ENCODE peak calls at places on chromosomes 5 and 9, in six cellular contexts. M, L, F, C, D and R are unnamed samples.

GRCh38 chr5:81230429-81230828 is 2.7 kb upstream of the CKMT2 start:
- DNase-seq in M (no peak), L (no peak), D (no peak), F (no peak), C (no peak), R (no peak)

GRCh38 chr5:43193952-43194321 is 1.9 kb downstream of the NIM1K start:
- DNase-seq in D (no peak), F (no peak), M (no peak), C (no peak), L (no peak), R (no peak)

GRCh38 chr9:76618762-76619161 is 145.5 kb upstream of the PCA3 start:
- DNase-seq in C (no peak), F (no peak), D (no peak), M (no peak), L (no peak), R (no peak)

GRCh38 chr5:178564386-178564785 is 25.8 kb downstream of the COL23A1 start:
- DNase-seq in D (no peak), F (no peak), M (no peak), C (no peak), L (no peak), R (no peak)

GRCh38 chr5:143896471-143896870 is 84.5 kb downstream of the HMHB1 start:
- DNase-seq in M (no peak), D (no peak), F (no peak), C (no peak), L (no peak), R (no peak)

GRCh38 chr5:109049565-109049964 is 301.9 kb downstream of the FER start:
- DNase-seq in C (no peak), M (no peak), L (no peak), F (no peak), D (no peak), R (no peak)

GRCh38 chr9:112809351-112809848 is 58.8 kb downstream of the SNX30 start:
- DNase-seq in F (no peak), M (no peak), D (no peak), L (no peak), C (peak; percentile 98), R (no peak)

GRCh38 chr5:77847814-77848290 is 71.7 kb upstream of the TBCA start:
- DNase-seq in L (no peak), M (no peak), F (no peak), C (no peak), D (no peak), R (peak; percentile 74)

DNA sequence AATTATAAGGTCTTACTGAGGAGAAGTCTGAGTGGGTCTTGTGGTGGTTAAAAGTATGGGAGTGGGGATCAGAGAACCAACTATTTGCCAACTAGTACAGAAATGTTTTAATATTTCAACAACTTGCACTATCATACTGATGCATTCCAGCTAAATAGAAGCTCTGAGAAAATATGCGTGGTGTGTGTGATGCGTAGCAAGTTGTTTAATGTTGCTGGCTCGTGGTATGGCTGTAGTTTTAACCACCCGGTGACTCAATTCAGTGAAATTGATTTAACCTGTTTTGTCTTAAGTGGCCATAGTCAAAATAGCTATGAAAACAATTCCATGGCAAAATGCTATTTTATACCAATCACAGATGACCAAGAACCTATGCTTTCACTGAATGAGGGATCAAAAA is 176.5 kb upstream of the SLC24A2 start:
- DNase-seq in D (no peak), F (no peak), L (no peak), M (no peak), C (no peak), R (no peak)
- TF ChIP-seq ATF3 in D (no peak), F (no peak), L (no peak), M (no peak), C (no peak), R (no peak)

GRCh38 chr5:157827429-157827828 is 31.5 kb downstream of the CLINT1 start:
- DNase-seq in L (no peak), C (no peak), M (no peak), D (no peak), F (no peak), R (no peak)

GRCh38 chr5:157828031-157828948 is 30.7 kb downstream of the CLINT1 start:
- DNase-seq in L (no peak), F (no peak), C (no peak), M (no peak), D (no peak), R (no peak)

GRCh38 chr5:157823655-157824054 is 35.3 kb downstream of the CLINT1 start:
- DNase-seq in C (no peak), M (no peak), F (no peak), L (no peak), D (no peak), R (no peak)

GRCh38 chr5:157828949-157829639 is 29.9 kb downstream of the CLINT1 start:
- DNase-seq in D (peak; percentile 57), L (no peak), C (no peak), M (peak; percentile 39), F (no peak), R (peak; percentile 38)
- TF ChIP-seq ATF3 in D (no peak), L (no peak), C (no peak), M (no peak), F (no peak), R (no peak)

DNA sequence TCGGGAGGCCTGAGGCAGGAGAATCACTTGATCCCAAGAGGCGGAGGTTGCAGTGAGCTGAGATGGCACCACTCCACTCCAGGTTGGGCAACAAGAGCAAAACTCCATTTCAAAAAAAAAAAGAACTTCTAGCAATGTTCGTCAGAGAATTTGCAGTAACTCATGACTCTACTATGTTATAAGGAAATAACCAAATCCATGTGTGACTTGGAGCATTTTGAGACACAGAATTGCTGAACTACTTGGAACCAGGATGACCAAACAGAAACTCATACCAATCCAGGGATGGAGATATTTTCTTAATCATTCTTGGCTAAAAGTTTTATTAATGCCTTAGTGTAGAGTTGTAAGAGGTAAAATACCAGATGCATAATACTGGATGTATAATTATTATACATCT is 99.9 kb upstream of the BNC2 start:
- DNase-seq in F (no peak), D (no peak), L (no peak), M (no peak), C (no peak), R (no peak)
- TF ChIP-seq ATF3 in F (no peak), D (no peak), L (no peak), M (no peak), C (no peak), R (no peak)

GRCh38 chr5:181281077-181281983 is 20.4 kb upstream of the TRIM52 start:
- DNase-seq in D (peak; percentile 85), L (no peak), M (peak; percentile 83), C (no peak), F (peak; percentile 46), R (peak; percentile 79)
- TF ChIP-seq ATF3 in D (no peak), L (no peak), M (no peak), C (no peak), F (no peak), R (no peak)

DNA sequence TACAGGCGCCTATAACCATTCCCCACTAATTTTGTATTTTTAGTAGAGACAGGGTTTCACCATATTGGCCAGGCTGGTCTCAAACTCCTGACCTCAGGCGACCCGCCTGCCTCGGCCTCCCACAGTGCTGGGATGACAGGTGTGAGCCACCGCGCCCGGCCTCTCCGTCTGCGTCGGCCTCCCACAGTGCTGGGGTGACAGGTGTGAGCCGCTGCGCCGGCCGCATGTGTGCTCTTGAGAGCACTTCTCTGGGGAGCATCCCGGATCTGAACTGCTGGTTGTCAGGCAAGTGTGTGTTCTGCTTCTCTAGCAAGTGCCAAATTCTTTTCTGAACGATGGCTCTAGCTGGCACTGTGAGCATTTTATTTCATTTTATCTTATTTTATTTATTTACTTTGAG is 3.7 kb upstream of the ENTPD2 start:
- DNase-seq in M (no peak), F (no peak), L (no peak), D (no peak), C (no peak), R (no peak)
- TF ChIP-seq ATF3 in M (no peak), F (no peak), L (no peak), D (no peak), C (no peak), R (no peak)

DNA sequence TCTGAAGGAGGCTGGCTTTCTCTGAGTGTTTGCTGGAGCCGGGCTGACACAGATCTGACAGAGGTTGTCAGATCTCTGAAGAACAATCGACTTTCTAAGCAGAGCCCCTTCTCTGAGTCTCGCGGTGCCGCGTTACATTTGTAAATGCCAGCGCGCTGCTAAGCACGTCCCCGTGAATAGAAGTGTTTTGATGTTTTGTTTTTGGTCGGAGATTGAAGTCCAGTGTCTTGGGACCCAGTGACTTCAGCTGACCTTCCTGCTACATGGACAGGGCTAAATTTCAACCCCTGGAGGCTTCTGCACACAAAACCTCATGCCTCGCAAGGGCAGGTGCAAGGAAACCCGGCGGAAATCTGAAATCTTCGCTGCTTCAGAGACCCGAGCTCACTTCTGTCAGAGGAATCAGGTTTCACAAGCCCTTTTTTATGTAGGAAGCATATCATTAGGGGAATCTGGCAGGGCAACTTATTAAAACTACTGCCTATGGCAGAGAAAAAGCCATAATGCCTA is 27.2 kb downstream of the NEUROG1 start:
- DNase-seq in C (no peak), D (no peak), M (no peak), F (no peak), L (no peak), R (peak; percentile 40)
- TF ChIP-seq ATF3 in C (no peak), D (no peak), M (no peak), F (no peak), L (no peak), R (no peak)

DNA sequence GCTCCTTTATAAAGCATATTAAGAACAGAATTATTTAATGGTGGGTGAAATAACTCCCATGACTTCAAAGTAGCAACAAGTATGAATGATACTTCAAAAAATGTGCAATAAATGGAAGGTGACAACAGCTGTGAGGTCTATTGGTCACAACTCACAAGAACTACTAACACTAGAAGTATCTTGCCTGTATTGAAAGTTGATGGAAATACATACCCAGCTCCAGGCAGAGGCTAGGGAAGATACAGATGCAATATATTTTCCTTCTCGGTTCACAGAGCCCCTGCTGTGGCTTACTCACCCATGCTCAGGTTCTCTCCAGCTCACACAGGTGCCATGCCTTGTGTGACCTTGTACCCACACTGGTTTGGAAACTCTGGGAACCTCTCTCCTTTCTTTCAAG is 133.8 kb downstream of the LIFR start:
- DNase-seq in F (no peak), C (no peak), M (no peak), D (no peak), L (no peak), R (no peak)
- TF ChIP-seq ATF3 in F (no peak), C (no peak), M (no peak), D (no peak), L (no peak), R (no peak)

DNA sequence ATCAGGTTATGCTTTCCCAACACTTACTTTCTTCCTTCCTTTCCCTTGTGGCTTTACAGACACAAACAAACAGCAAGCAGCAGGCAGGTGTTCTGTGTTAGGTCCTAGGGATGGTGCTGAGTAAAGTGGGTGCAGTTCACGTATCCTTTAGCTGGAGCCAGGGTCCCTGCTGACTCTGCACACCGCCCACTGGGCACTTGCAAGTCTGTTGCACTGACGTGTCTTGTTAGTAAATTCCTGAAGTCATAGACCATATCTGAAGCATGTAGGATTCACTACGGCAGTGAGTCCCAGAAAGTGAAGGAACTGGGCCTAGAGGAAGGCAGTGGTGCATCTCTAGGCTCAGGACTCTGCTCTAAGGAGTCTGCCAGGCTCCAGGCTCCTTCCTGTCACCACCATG is 96.6 kb downstream of the DAPK1 start:
- DNase-seq in L (no peak), M (no peak), D (no peak), C (no peak), F (no peak), R (no peak)
- TF ChIP-seq ATF3 in L (no peak), M (no peak), D (no peak), C (no peak), F (no peak), R (no peak)

DNA sequence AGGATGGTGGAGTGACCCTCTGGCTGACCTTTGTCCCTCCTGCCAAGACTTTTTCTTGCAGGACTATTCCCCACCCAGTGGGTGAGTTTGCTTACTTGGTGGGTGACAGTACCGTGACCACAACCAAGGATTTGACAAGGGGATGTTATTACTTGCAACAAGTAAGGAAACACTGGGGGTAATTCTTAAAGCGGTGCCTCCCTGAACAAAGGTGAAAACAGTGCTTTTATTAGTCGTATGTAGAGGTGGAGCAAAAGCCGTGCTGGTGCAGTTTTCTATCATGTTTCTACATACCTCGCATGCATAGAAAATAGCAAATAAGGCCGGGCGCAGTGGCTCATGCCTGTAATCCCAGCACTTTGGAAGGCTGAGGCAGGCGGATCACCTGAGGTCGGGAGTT is 41.0 kb upstream of the KDM4C start:
- DNase-seq in L (no peak), F (no peak), M (no peak), C (no peak), D (no peak), R (no peak)
- TF ChIP-seq ATF3 in L (no peak), F (no peak), M (no peak), C (no peak), D (no peak), R (no peak)